ENCODE peak calls at places on chromosomes 6 and 20, in nine cellular contexts. C is aorta; L is tibial artery; H is adrenal gland; T is lower lobe of right lung; U is SJCRH30; E is CD8-positive, alpha-beta T cell; J is fibroblast of lung; N is esophagus muscularis mucosa. K is an unnamed sample.
A peak's percentile ranks its signal among the peaks of the same experiment; 100 is the strongest.

GRCh38 chr6:163347021-163347446 is 67.5 kb upstream of the QKI start:
- DNase-seq in T (no peak), N (no peak), U (peak; percentile 71), H (no peak), E (no peak), J (peak; percentile 62), C (no peak), L (no peak), K (no peak)

GRCh38 chr20:5862703-5863039 is 87.7 kb downstream of the TRMT6 start:
- DNase-seq in E (no peak), L (no peak), C (no peak), N (no peak), U (no peak), H (no peak), T (no peak), J (no peak), K (no peak)

GRCh38 chr6:131764350-131764749 is 43.5 kb upstream of the ENPP1 start:
- DNase-seq in E (no peak), T (no peak), J (no peak), L (no peak), N (no peak), C (no peak), H (no peak), U (no peak), K (no peak)

GRCh38 chr20:32448306-32449056 is 90.3 kb downstream of the ASXL1 start:
- DNase-seq in H (no peak), T (no peak), N (no peak), U (no peak), C (no peak), E (no peak), L (peak; percentile 64), J (no peak), K (no peak)

GRCh38 chr20:48623906-48624265 is 203.9 kb downstream of the PREX1 start:
- DNase-seq in C (peak; percentile 29), J (no peak), H (no peak), L (no peak), T (peak; percentile 20), N (no peak), U (no peak), E (no peak), K (no peak)

GRCh38 chr20:51272392-51272791 is 249.5 kb upstream of the KCNG1 start:
- DNase-seq in E (no peak), L (no peak), H (no peak), J (peak; percentile 77), U (peak; percentile 20), N (no peak), T (no peak), C (no peak), K (no peak)

GRCh38 chr6:135904666-135905065 is 53.2 kb downstream of the PDE7B start:
- DNase-seq in L (no peak), H (no peak), E (no peak), U (no peak), N (no peak), C (no peak), J (peak; percentile 79), T (no peak), K (no peak)

GRCh38 chr6:56370127-56370540 is 122.8 kb upstream of the COL21A1 start:
- DNase-seq in C (peak; percentile 72), L (peak; percentile 86), E (no peak), J (peak; percentile 62), T (peak; percentile 51), U (no peak), H (peak; percentile 53), N (no peak), K (no peak)

GRCh38 chr6:103001724-103002123 is 1608.2 kb downstream of the GRIK2 start:
- DNase-seq in L (no peak), T (no peak), U (no peak), N (no peak), C (no peak), J (no peak), H (no peak), E (no peak), K (no peak)

GRCh38 chr6:17700421-17701416 is 6.0 kb downstream of the NUP153 start:
- DNase-seq in N (no peak), U (no peak), E (no peak), C (no peak), L (no peak), T (no peak), J (no peak), H (no peak), K (no peak)

GRCh38 chr6:33901822-33902816 is 98.3 kb upstream of the MLN start:
- DNase-seq in H (no peak), J (no peak), U (no peak), L (no peak), N (no peak), E (no peak), T (no peak), C (no peak), K (no peak)

DNA sequence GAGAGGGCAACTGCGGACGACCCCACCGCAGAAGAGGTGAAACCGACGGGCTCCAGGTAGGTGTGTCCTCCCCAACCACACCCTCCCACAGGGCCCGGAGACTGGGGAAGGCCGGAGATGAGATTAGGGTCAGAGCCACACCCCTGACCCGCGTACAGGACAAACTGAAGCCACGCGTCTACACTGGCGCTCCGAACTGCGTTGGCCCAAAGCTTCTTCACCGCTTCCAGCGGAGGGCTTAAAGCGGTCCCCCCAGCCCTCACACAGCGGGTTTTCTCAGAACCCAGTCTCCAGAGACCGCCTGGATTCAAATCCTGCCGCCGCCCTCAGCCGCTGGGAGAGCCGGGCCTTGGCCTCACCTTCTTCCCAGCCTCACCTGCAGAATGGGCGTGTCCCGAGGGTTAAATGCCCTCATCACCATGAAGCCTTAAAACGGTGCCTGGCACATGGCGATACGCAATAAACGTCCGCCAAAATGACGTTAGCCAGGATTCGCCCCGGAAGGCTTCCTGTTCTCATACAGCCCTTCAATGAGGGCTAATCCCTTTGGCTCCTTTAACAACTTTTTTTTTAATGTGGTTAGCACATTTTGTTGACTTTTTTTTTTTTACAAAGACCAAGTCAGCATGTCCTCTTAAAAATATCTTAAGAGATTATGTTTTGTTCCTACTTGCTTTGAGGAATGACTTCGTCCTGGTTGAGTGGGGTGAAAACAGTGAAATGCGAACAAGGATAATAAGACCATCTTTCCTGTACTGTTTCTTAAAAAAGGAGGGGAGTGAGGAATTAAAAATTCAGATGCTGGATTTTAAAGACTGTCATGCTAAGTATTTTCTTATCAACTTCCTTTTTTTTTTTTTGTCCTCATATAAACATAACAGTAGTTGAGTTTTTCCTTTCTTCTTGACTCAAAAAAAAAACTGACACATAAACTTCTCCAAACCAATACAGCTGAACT is 15.1 kb upstream of the ZNF217 start:
- DNase-seq in E (peak; percentile 60), T (no peak), U (no peak), L (no peak), H (no peak), J (no peak), N (no peak), C (peak; percentile 65), K (no peak)
- H3K4me3 ChIP-seq in E (peak overlapping the region; percentile 37), T (peak overlapping the region; percentile 4), U (peak overlapping the region; percentile 58), L (no peak overlapping the region), H (no peak overlapping the region), J (no peak overlapping the region), N (no peak overlapping the region), C (no peak overlapping the region), K (no peak overlapping the region)

DNA sequence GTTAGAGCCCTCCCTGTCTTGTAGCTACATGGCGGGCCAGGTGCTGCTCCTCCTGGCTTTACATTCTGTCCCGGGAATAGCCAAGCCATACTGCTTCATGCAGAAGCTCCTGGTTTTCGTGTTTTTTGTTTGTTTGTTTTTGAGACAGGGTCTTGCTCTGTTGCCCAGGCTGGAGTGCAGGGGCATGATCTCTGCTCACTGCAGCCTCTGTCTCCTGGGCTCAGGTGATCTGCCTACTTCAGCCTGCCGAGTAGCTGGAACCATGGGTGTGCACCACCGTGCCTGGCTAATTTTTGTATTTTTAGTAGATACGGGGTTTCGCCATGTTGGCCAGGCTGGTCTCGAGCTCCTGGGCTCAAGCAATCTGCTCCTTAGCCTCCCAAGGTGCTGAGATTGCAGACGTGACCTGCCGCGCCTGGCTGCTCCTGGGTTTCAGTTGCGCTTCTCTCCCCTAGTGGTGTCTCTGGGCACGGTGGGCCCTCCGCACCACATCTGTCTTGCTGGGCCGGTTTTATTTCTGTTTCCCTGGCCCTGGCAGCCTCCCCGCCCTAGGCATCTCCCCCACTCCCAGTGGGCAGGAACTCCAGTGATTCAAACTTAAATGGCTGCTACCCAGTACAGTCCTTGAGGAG is 12.9 kb downstream of the CDYL start:
- DNase-seq in U (no peak), J (no peak), T (no peak), E (no peak), C (no peak), H (no peak), L (no peak), N (no peak), K (no peak)
- H3K27ac ChIP-seq in U (peak overlapping the region; percentile 34), J (no peak overlapping the region), T (no peak overlapping the region), E (no peak overlapping the region), C (no peak overlapping the region), H (no peak overlapping the region), L (no peak overlapping the region), N (no peak overlapping the region), K (no peak overlapping the region)

GRCh38 chr6:12115492-12115891 is 103.4 kb downstream of the HIVEP1 start:
- DNase-seq in T (no peak), U (no peak), L (no peak), J (no peak), E (no peak), C (no peak), H (no peak), N (no peak), K (no peak)

GRCh38 chr6:12115001-12115400 is 102.9 kb downstream of the HIVEP1 start:
- DNase-seq in U (no peak), J (no peak), E (no peak), L (no peak), T (no peak), C (no peak), N (no peak), H (no peak), K (no peak)

GRCh38 chr6:12112540-12113189 is 100.6 kb downstream of the HIVEP1 start:
- DNase-seq in C (no peak), J (peak; percentile 9), U (no peak), T (no peak), H (no peak), E (no peak), N (no peak), L (no peak), K (peak; percentile 80)

GRCh38 chr6:12113190-12113578 is 101.1 kb downstream of the HIVEP1 start:
- DNase-seq in N (no peak), E (no peak), U (no peak), H (no peak), L (no peak), J (peak; percentile 95), T (no peak), C (no peak), K (no peak)

GRCh38 chr6:12114055-12114503 is 102.0 kb downstream of the HIVEP1 start:
- DNase-seq in H (no peak), N (no peak), U (no peak), C (no peak), L (no peak), J (no peak), E (no peak), T (no peak), K (no peak)
- H3K4me3 ChIP-seq in H (no peak overlapping the region), N (no peak overlapping the region), U (no peak overlapping the region), C (no peak overlapping the region), L (no peak overlapping the region), J (no peak overlapping the region), E (no peak overlapping the region), T (no peak overlapping the region), K (no peak overlapping the region)

DNA sequence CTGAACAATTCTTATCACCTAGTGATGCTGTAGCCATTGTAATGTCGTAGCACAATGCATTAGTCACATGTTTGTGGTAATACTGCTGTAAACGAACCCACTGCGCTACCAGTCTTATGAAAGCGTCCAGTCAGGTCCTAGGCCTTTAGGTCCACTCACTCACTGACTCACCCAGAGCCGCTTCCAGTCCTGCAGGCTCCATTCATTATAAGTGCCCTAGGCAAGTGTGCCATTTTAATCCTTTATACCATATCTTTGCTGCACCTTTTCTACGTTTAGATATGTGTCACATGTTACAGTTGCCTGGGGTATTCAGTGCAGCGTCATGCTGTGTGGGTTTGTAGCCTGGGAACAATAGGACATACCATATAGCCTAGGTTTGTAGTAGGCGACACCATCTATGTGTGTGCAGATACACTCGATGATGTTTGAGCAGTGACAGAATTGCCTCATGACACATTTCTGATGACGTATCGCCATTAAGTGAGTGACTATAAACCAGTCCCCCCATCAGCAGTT is 15.4 kb downstream of the IGF2R start:
- DNase-seq in C (no peak), H (peak; percentile 77), J (peak; percentile 97), N (no peak), L (no peak), U (no peak), T (no peak), E (no peak), K (no peak)
- H3K27ac ChIP-seq in C (no peak overlapping the region), H (peak overlapping the region; percentile 9), J (peak overlapping the region; percentile 57), N (no peak overlapping the region), L (no peak overlapping the region), U (no peak overlapping the region), T (peak overlapping the region; percentile 8), E (no peak overlapping the region), K (no peak overlapping the region)